ENCODE peak calls at places on chromosomes 7 and 10, in six cellular contexts. Y is osteocyte; Z is stimulated activated CD8-positive, alpha-beta memory T cell treated with anti-CD3 and anti-CD28 coated beads, Interleukin-4, amount 100 ng/mL, for 24 hours; W is choroid plexus epithelial cell; I is NCI-H1092; R is right lobe of liver. L is an unnamed sample.

GRCh38 chr7:50857804-50858203 is 75.1 kb upstream of the GRB10 start:
- DNase-seq in Y (peak), Z (no peak), W (no peak), I (peak), R (no peak), L (no peak)

GRCh38 chr10:102815790-102816549 is 21.2 kb downstream of the CYP17A1 start:
- DNase-seq in Y (no peak), Z (no peak), W (peak), I (no peak), R (no peak), L (no peak)

GRCh38 chr10:58531084-58531695 is 18.5 kb downstream of the BICC1 start:
- DNase-seq in Y (peak), Z (no peak), W (peak), I (peak), R (no peak), L (no peak)

GRCh38 chr10:109889867-109890266 is 33.4 kb downstream of the XPNPEP1 start:
- DNase-seq in Y (no peak), Z (no peak), W (peak), I (no peak), R (no peak), L (no peak)

GRCh38 chr7:76351372-76351771 is 7.4 kb downstream of the YWHAG start:
- DNase-seq in Y (no peak), Z (no peak), W (no peak), I (no peak), R (no peak), L (no peak)

GRCh38 chr10:8889538-8889937 is 835.0 kb downstream of the GATA3 start:
- DNase-seq in Y (no peak), Z (no peak), W (no peak), I (no peak), R (no peak), L (no peak)

GRCh38 chr7:29569648-29570047 is 6.0 kb downstream of the PRR15 start:
- DNase-seq in Y (no peak), Z (no peak), W (no peak), I (no peak), R (no peak), L (no peak)

GRCh38 chr7:91876391-91877133 is 3.9 kb downstream of the MTERF1 start:
- DNase-seq in Y (no peak), Z (no peak), W (peak), I (no peak), R (no peak), L (no peak)

GRCh38 chr7:77244222-77244934 is 44.8 kb upstream of the FGL2 start:
- DNase-seq in Y (no peak), Z (no peak), W (no peak), I (no peak), R (no peak), L (no peak)

GRCh38 chr10:11756766-11757315 is 14.7 kb downstream of the ECHDC3 start:
- DNase-seq in Y (no peak), Z (no peak), W (no peak), I (no peak), R (no peak), L (no peak)

GRCh38 chr10:74991435-74991834 is 120.0 kb upstream of the SAMD8 start:
- DNase-seq in Y (no peak), Z (no peak), W (peak), I (no peak), R (no peak), L (no peak)

GRCh38 chr7:46784746-46785145 is 797.2 kb downstream of the TNS3 start:
- DNase-seq in Y (no peak), Z (no peak), W (peak), I (no peak), R (no peak), L (no peak)

GRCh38 chr7:90621130-90621891 is 25.2 kb downstream of the CDK14 start:
- DNase-seq in Y (no peak), Z (no peak), W (peak), I (no peak), R (no peak), L (no peak)

GRCh38 chr7:98877146-98877545 is 1.2 kb upstream of the TRRAP start:
- DNase-seq in Y (no peak), Z (no peak), W (no peak), I (no peak), R (no peak), L (no peak)

GRCh38 chr10:109403551-109403950 is 519.8 kb downstream of the XPNPEP1 start:
- DNase-seq in Y (no peak), Z (no peak), W (no peak), I (no peak), R (no peak), L (no peak)

GRCh38 chr10:807163-807957 is 117.9 kb upstream of the DIP2C start:
- DNase-seq in Y (peak), Z (no peak), W (no peak), I (no peak), R (no peak), L (no peak)

GRCh38 chr10:5812283-5813090 is 747 bp downstream of the GDI2 start:
- DNase-seq in Y (peak), Z (peak), W (peak), I (no peak), R (peak), L (no peak)

GRCh38 chr7:22586101-22586805 is 86.3 kb upstream of the STEAP1B start:
- DNase-seq in Y (no peak), Z (no peak), W (peak), I (no peak), R (no peak), L (no peak)

GRCh38 chr7:1459930-1460756 is 873 bp upstream of the MICALL2 start:
- DNase-seq in Y (no peak), Z (no peak), W (peak), I (no peak), R (no peak), L (no peak)

GRCh38 chr10:103175580-103176285 is 17.3 kb downstream of the NT5C2 start:
- DNase-seq in Y (no peak), Z (no peak), W (no peak), I (no peak), R (no peak), L (no peak)

GRCh38 chr7:30276203-30276900 is 8.0 kb upstream of the ZNRF2 start:
- DNase-seq in Y (no peak), Z (no peak), W (peak), I (peak), R (no peak), L (no peak)

GRCh38 chr7:76364198-76364584 is 5.4 kb upstream of the YWHAG start:
- DNase-seq in Y (no peak), Z (no peak), W (peak), I (no peak), R (no peak), L (no peak)

GRCh38 chr7:130971297-130971696 is 237.3 kb upstream of the KLF14 start:
- DNase-seq in Y (no peak), Z (peak), W (no peak), I (no peak), R (no peak), L (no peak)